ENCODE peak calls at places on chromosomes 5 and 9, in six cellular contexts. L, F, C, M, B and T are unnamed samples.

GRCh38 chr5:74239268-74239667 is 401.3 kb downstream of the ENC1 start:
- DNase-seq in L (no peak), F (no peak), C (no peak), M (no peak), B (no peak), T (no peak)

GRCh38 chr9:69213647-69214046 is 39.6 kb downstream of the TJP2 start:
- DNase-seq in L (no peak), F (no peak), C (no peak), M (no peak), B (no peak), T (no peak)

GRCh38 chr9:92666236-92666635 is 3.7 kb downstream of the IPPK start:
- DNase-seq in L (no peak), F (no peak), C (no peak), M (no peak), B (no peak), T (no peak)

GRCh38 chr9:133120343-133121199 is 469 bp downstream of the RALGDS start:
- DNase-seq in L (no peak), F (peak), C (no peak), M (peak), B (no peak), T (no peak)

GRCh38 chr9:122124528-122124927 is 31.4 kb upstream of the TTLL11 start:
- DNase-seq in L (no peak), F (no peak), C (no peak), M (no peak), B (no peak), T (no peak)

GRCh38 chr5:64312496-64312895 is 146.9 kb downstream of the RNF180 start:
- DNase-seq in L (no peak), F (no peak), C (no peak), M (no peak), B (no peak), T (no peak)

GRCh38 chr5:98041661-98042060 is 731.8 kb upstream of the RGMB start:
- DNase-seq in L (peak), F (no peak), C (no peak), M (no peak), B (no peak), T (no peak)

GRCh38 chr9:19641046-19641445 is 147.8 kb downstream of the SLC24A2 start:
- DNase-seq in L (peak), F (peak), C (peak), M (no peak), B (no peak), T (no peak)

GRCh38 chr5:52709171-52709925 is 78.4 kb upstream of the ITGA1 start:
- DNase-seq in L (no peak), F (no peak), C (peak), M (no peak), B (peak), T (no peak)

GRCh38 chr9:136117291-136118060 is 1.2 kb downstream of the TMEM250 start:
- DNase-seq in L (no peak), F (peak), C (no peak), M (peak), B (peak), T (peak)

GRCh38 chr5:113059232-113059805 is 82.7 kb downstream of the DCP2 start:
- DNase-seq in L (peak), F (no peak), C (no peak), M (peak), B (no peak), T (no peak)

GRCh38 chr5:15722305-15722704 is 222.3 kb downstream of the FBXL7 start:
- DNase-seq in L (no peak), F (no peak), C (no peak), M (no peak), B (no peak), T (no peak)

GRCh38 chr5:154850255-154851062 is at the start of gene FAXDC2:
- DNase-seq in L (peak), F (peak), C (no peak), M (peak), B (peak), T (peak)

GRCh38 chr9:95373069-95373681 is 55.7 kb upstream of the FANCC start:
- DNase-seq in L (no peak), F (no peak), C (peak), M (peak), B (no peak), T (no peak)

GRCh38 chr5:108702546-108702945 is 45.2 kb upstream of the FER start:
- DNase-seq in L (no peak), F (no peak), C (no peak), M (no peak), B (no peak), T (no peak)

GRCh38 chr5:145484195-145484594 is 350.9 kb downstream of the PRELID2 start:
- DNase-seq in L (peak), F (no peak), C (peak), M (no peak), B (no peak), T (no peak)

GRCh38 chr5:21806943-21807342 is 1046.2 kb downstream of the CDH12 start:
- DNase-seq in L (peak), F (no peak), C (peak), M (no peak), B (no peak), T (no peak)

GRCh38 chr5:149962040-149962439 is 1.5 kb downstream of the SLC26A2 start:
- DNase-seq in L (peak), F (peak), C (peak), M (peak), B (peak), T (peak)

GRCh38 chr5:57718155-57718554 is 235.5 kb upstream of the ACTBL2 start:
- DNase-seq in L (peak), F (no peak), C (peak), M (no peak), B (peak), T (no peak)

GRCh38 chr5:60395712-60396329 is 304.1 kb downstream of the DEPDC1B start:
- DNase-seq in L (no peak), F (peak), C (no peak), M (no peak), B (no peak), T (no peak)

GRCh38 chr5:171693397-171693796 is 92.2 kb upstream of the SMIM23 start:
- DNase-seq in L (no peak), F (no peak), C (no peak), M (no peak), B (no peak), T (no peak)

GRCh38 chr5:119439140-119439625 is 13.1 kb upstream of the HSD17B4 start:
- DNase-seq in L (no peak), F (no peak), C (no peak), M (no peak), B (peak), T (peak)
- H2AFZ ChIP-seq in L (no peak), F (no peak), C (no peak), M (no peak), B (no peak), T (no peak)

GRCh38 chr5:167678457-167678856 is 613.0 kb upstream of the WWC1 start:
- DNase-seq in L (no peak), F (peak), C (peak), M (no peak), B (no peak), T (no peak)
- H3K27ac ChIP-seq in L (no peak), F (no peak), C (no peak), M (no peak), B (no peak), T (no peak)

DNA sequence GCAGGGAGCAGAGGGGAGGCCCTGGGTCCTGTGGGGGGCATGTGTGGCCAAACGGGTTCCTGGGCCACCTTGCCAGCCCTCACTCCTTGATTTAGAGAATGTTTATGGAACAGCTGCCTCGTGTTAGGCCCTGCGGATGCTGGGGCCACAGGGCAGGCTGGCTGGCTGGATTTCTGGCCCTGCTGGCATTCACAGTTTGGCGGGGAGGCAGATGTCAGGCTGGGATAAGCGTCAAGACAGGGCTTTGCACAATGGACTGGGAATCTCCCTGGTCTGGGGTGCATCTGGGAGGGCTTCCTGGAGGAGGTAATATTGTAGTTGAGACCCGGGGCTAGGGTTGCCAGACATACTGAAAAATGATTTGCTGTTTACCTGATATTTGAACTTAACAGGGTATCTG is 13.8 kb downstream of the NCS1 start:
- DNase-seq in L (peak), F (no peak), C (no peak), M (peak), B (no peak), T (no peak)
- H2AFZ ChIP-seq in L (no peak), F (no peak), C (no peak), M (no peak), B (no peak), T (no peak)

DNA sequence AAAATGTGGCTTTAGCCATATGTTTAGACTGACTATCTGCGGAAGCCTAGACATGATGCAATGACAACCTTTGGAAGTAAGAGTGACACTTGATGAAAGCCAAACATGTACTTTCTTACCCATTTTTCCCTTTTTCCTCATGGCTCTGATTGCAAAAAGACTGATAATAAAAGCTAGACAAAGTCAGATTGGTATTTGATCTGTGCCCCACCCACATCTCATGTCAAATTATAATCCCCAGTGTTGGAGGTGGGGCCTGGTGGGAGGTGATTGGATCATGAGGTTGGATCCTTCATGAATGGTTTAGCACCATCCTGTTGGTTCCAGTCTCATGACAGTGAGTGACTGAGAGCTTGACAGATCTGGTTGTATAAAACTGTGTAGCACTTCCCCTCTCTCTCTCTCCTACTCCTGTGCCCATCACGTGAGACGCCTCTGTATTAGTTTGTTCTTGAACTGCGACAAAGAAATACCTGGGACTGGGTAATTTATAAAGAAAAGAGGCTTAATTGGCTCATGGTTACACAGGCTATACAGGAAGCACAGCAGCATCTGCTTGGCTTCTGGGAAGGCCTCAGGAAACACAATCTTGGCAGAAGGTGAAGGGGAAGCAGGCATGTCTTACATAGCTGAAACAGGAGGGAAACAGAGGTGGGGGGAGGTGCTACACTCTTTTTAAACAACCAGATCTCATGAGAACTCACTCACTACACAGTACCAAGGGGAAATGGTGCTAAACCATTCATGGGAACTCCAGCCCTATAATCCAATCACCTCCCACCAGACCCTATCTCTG is 243.3 kb upstream of the PIK3R1 start:
- DNase-seq in L (peak), F (no peak), C (no peak), M (no peak), B (no peak), T (no peak)
- H3K27ac ChIP-seq in L (no peak), F (no peak), C (no peak), M (no peak), B (no peak), T (peak)

DNA sequence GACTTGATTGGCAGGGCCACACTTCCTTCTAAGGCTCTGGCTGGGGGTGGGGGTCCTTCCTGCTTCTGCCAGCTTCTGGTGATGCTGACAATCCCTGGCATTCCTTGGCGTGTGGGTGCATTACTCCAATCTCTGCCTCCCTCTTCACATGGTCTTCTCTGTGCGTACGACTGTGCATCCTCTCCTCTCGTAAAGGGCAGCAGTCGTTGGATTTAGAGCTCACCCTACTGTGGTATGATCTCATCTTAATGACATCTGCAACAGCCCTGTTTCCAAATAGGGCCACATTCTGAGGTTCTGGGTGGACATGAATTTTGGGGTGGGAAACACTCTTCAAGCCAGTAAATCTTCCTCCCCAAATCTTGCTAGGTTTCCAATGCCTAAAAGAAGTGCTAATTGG is 36.8 kb downstream of the ROPN1L start:
- DNase-seq in L (peak), F (no peak), C (peak), M (no peak), B (no peak), T (no peak)
- H2AFZ ChIP-seq in L (no peak), F (no peak), C (no peak), M (no peak), B (no peak), T (no peak)

GRCh38 chr5:172797800-172798199 is 26.8 kb upstream of the DUSP1 start:
- DNase-seq in L (no peak), F (no peak), C (no peak), M (no peak), B (peak), T (no peak)

GRCh38 chr5:172793577-172794488 is 22.8 kb upstream of the DUSP1 start:
- DNase-seq in L (peak), F (no peak), C (peak), M (no peak), B (peak), T (no peak)

GRCh38 chr5:172795401-172795977 is 24.5 kb upstream of the DUSP1 start:
- DNase-seq in L (peak), F (peak), C (no peak), M (no peak), B (no peak), T (peak)

GRCh38 chr5:172798422-172799215 is 27.6 kb upstream of the DUSP1 start:
- DNase-seq in L (peak), F (no peak), C (peak), M (no peak), B (no peak), T (no peak)

DNA sequence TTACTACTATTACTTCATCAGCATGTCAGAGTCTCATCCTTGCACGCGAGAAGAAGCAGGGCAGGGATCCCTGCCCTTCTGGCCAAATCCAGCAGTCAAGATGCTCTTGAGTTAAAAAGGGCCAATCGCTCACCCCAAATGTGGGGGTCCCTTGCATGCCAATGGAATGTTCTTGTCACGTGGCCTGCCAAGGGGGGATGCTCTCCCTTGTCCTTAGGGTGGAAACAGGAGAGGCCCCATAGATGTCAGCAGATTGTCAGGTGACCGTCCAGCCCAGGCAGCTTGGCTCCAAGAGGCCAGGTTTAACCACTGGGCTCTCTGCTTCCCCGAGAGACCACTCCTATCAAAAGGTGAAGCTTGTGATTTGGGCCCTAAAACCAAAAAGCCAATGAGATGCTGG is 25.3 kb upstream of the DUSP1 start:
- DNase-seq in L (no peak), F (no peak), C (no peak), M (no peak), B (no peak), T (no peak)
- H3K27ac ChIP-seq in L (peak), F (no peak), C (no peak), M (no peak), B (no peak), T (no peak)

GRCh38 chr5:121963409-121963808 is 1.6 kb downstream of the SRFBP1 start:
- DNase-seq in L (no peak), F (no peak), C (no peak), M (no peak), B (no peak), T (no peak)

GRCh38 chr5:121962347-121962670 is 534 bp downstream of the SRFBP1 start:
- DNase-seq in L (no peak), F (no peak), C (no peak), M (no peak), B (no peak), T (no peak)

GRCh38 chr5:121967187-121967586 is 5.4 kb downstream of the SRFBP1 start:
- DNase-seq in L (peak), F (no peak), C (peak), M (no peak), B (no peak), T (no peak)

DNA sequence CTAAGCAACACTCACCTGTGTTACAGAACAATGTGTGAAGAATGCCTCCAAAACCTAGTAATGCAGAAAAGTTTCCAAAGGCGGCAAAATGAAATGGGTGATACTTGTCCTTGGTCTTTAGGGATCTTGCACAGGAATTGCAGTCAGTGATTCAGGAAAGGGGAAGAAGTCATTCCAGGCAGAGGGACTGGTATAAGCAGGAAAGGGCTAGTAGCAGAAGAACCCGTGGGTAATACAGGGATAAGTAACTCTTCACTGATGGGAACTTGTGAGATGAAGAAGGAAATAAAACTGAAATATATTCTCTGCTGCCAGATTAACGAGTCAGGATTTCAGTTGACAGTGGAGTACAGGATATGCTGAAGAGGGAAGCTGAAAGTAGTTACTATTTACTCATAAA is 1.2 kb downstream of the SRFBP1 start:
- DNase-seq in L (no peak), F (no peak), C (no peak), M (no peak), B (no peak), T (no peak)
- H2AFZ ChIP-seq in L (no peak), F (no peak), C (no peak), M (no peak), B (no peak), T (no peak)